ENCODE peak calls at places on chromosomes 3 and 15, in seven cellular contexts. O is uterus, B is brain microvascular endothelial cell, K is IMR-90, X is K562, U is kidney, N is astrocyte. M is an unnamed sample.

GRCh38 chr3:37863949-37864822 is 2.5 kb downstream of the CTDSPL start:
- DNase-seq in O (no peak), B (no peak), K (no peak), X (no peak), U (no peak), N (no peak), M (peak; percentile 18)

GRCh38 chr15:66164788-66165187 is 88.8 kb downstream of the MEGF11 start:
- DNase-seq in O (no peak), B (no peak), K (no peak), X (no peak), U (no peak), N (no peak), M (no peak)

GRCh38 chr3:5071061-5071460 is 51.0 kb upstream of the ARL8B start:
- DNase-seq in O (peak; percentile 43), B (peak; percentile 24), K (peak; percentile 49), X (no peak), U (no peak), N (peak; percentile 82), M (peak; percentile 58)

GRCh38 chr3:101687142-101687931 is 819 bp upstream of the RPL24 start:
- DNase-seq in O (no peak), B (no peak), K (no peak), X (no peak), U (no peak), N (peak; percentile 54), M (peak; percentile 32)

GRCh38 chr3:56980283-56980682 is 80.2 kb upstream of the SPATA12 start:
- DNase-seq in O (no peak), B (no peak), K (no peak), X (no peak), U (no peak), N (no peak), M (no peak)

GRCh38 chr3:53122255-53122932 is 7.8 kb downstream of the RFT1 start:
- DNase-seq in O (no peak), B (no peak), K (no peak), X (no peak), U (no peak), N (no peak), M (no peak)

GRCh38 chr3:171415070-171415469 is 45.1 kb downstream of the TNIK start:
- DNase-seq in O (no peak), B (peak; percentile 68), K (peak; percentile 59), X (no peak), U (no peak), N (peak; percentile 92), M (peak; percentile 71)

GRCh38 chr15:73321496-73322344 is 47.0 kb downstream of the HCN4 start:
- DNase-seq in O (no peak), B (no peak), K (no peak), X (no peak), U (no peak), N (no peak), M (no peak)

GRCh38 chr15:73389971-73390544 is 21.3 kb upstream of the HCN4 start:
- DNase-seq in O (no peak), B (no peak), K (peak; percentile 17), X (no peak), U (no peak), N (no peak), M (no peak)

GRCh38 chr15:39934415-39935044 is 615 bp downstream of the EIF2AK4 start:
- DNase-seq in O (no peak), B (no peak), K (no peak), X (no peak), U (no peak), N (peak; percentile 23), M (peak; percentile 22)

GRCh38 chr3:60303160-60303559 is 948.1 kb downstream of the FHIT start:
- DNase-seq in O (no peak), B (no peak), K (peak; percentile 60), X (no peak), U (no peak), N (peak; percentile 75), M (no peak)

GRCh38 chr15:49473031-49473430 is 50.0 kb downstream of the FGF7 start:
- DNase-seq in O (no peak), B (no peak), K (peak; percentile 43), X (no peak), U (no peak), N (no peak), M (no peak)

GRCh38 chr3:3476669-3477068 is 297.2 kb upstream of the CRBN start:
- DNase-seq in O (no peak), B (no peak), K (no peak), X (no peak), U (no peak), N (no peak), M (no peak)

GRCh38 chr3:178291971-178292370 is 244.3 kb upstream of the KCNMB2 start:
- DNase-seq in O (no peak), B (no peak), K (no peak), X (no peak), U (no peak), N (no peak), M (no peak)

GRCh38 chr15:85030301-85031049 is 48.8 kb downstream of the PDE8A start:
- DNase-seq in O (no peak), B (peak; percentile 57), K (peak; percentile 38), X (no peak), U (no peak), N (peak; percentile 74), M (peak; percentile 70)

GRCh38 chr15:63530762-63531299 is 26.4 kb downstream of the USP3 start:
- DNase-seq in O (no peak), B (no peak), K (no peak), X (no peak), U (no peak), N (no peak), M (no peak)

GRCh38 chr15:58608711-58609110 is 140.8 kb downstream of the ADAM10 start:
- DNase-seq in O (no peak), B (no peak), K (peak; percentile 55), X (no peak), U (no peak), N (no peak), M (no peak)

GRCh38 chr15:62389887-62390792 is 225.1 kb upstream of the C2CD4B start:
- DNase-seq in O (peak; percentile 47), B (peak; percentile 36), K (peak; percentile 77), X (peak; percentile 87), U (peak; percentile 91), N (peak; percentile 68), M (peak; percentile 43)

DNA sequence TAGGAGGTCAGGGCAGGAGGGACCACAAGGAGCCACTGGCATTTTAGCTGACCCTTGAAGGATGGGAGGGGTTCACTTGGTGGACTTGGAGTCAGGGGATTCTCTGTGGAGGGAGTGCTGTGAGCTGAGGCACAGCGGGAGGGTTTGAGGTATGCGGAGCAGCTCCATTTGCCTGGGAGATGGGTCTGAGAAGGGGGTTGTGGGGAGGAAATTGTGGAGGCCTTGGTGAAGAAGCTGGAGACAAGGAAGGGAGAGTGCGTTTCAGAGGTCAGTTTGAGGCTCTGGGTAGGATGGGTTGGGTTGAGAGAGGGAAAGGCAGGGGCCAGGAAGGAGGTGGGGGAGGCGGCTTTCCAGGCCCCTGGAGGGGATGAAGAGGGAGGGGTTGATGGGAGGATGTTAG is 20.2 kb downstream of the PLEKHO2 start:
- DNase-seq in O (no peak), B (no peak), K (no peak), X (no peak), U (no peak), N (no peak), M (no peak)
- H3K36me3 ChIP-seq in O (no peaks in the 10 kb centered on the region), B (peaks cover 40% of the 10 kb centered on the region), K (peaks cover 71% of the 10 kb centered on the region), X (peaks cover 40% of the 10 kb centered on the region), U (peaks cover 20% of the 10 kb centered on the region), N (no peaks in the 10 kb centered on the region), M (peaks cover 9% of the 10 kb centered on the region)

GRCh38 chr15:41949400-41950126 is 22.8 kb downstream of the EHD4 start:
- DNase-seq in O (no peak), B (no peak), K (no peak), X (no peak), U (no peak), N (no peak), M (no peak)
- H3K4me3 ChIP-seq in O (no peak overlapping the region), B (no peak overlapping the region), K (no peak overlapping the region), X (no peak overlapping the region), U (no peak overlapping the region), N (no peak overlapping the region), M (no peak overlapping the region)

GRCh38 chr3:58495101-58495500 is 3.2 kb downstream of the KCTD6 start:
- DNase-seq in O (no peak), B (no peak), K (peak; percentile 30), X (no peak), U (no peak), N (peak; percentile 52), M (no peak)

GRCh38 chr3:58494107-58494506 is 2.2 kb downstream of the KCTD6 start:
- DNase-seq in O (no peak), B (no peak), K (no peak), X (no peak), U (no peak), N (no peak), M (no peak)

GRCh38 chr3:58497074-58497473 is 5.2 kb downstream of the KCTD6 start:
- DNase-seq in O (no peak), B (no peak), K (no peak), X (no peak), U (no peak), N (peak; percentile 34), M (no peak)

GRCh38 chr3:58492385-58492970 is 582 bp downstream of the KCTD6 start:
- DNase-seq in O (no peak), B (no peak), K (no peak), X (peak; percentile 15), U (no peak), N (no peak), M (no peak)

GRCh38 chr3:58496206-58496605 is 4.3 kb downstream of the KCTD6 start:
- DNase-seq in O (no peak), B (no peak), K (no peak), X (no peak), U (no peak), N (no peak), M (no peak)
- TF ChIP-seq CTCF in O (no peak), B (no peak), K (no peak), X (no peak), U (no peak), N (no peak), M (no peak)

GRCh38 chr15:76947454-76947853 is 15.9 kb downstream of the RCN2 start:
- DNase-seq in O (no peak), B (no peak), K (no peak), X (no peak), U (no peak), N (no peak), M (no peak)

GRCh38 chr15:76939715-76940114 is 8.2 kb downstream of the RCN2 start:
- DNase-seq in O (no peak), B (no peak), K (peak; percentile 12), X (no peak), U (no peak), N (no peak), M (no peak)

GRCh38 chr15:76938752-76939151 is 7.2 kb downstream of the RCN2 start:
- DNase-seq in O (no peak), B (no peak), K (no peak), X (no peak), U (no peak), N (no peak), M (no peak)

GRCh38 chr15:76945494-76945893 is 13.9 kb downstream of the RCN2 start:
- DNase-seq in O (no peak), B (no peak), K (peak; percentile 83), X (no peak), U (no peak), N (peak; percentile 41), M (no peak)

GRCh38 chr15:76942331-76942730 is 10.8 kb downstream of the RCN2 start:
- DNase-seq in O (no peak), B (no peak), K (no peak), X (no peak), U (no peak), N (no peak), M (no peak)
- H3K36me3 ChIP-seq in O (no peaks in the 10 kb centered on the region), B (peaks cover 10% of the 10 kb centered on the region), K (peaks cover 5% of the 10 kb centered on the region), X (peaks cover 48% of the 10 kb centered on the region), U (peaks cover 17% of the 10 kb centered on the region), N (peaks cover 8% of the 10 kb centered on the region), M (no peaks in the 10 kb centered on the region)

M was measured in bronchial epithelial cell.